ENCODE peak calls at places on chromosomes 6 and 20, in four cellular contexts. R is fibroblast of lung, S is renal cortical epithelial cell, Q is left ventricle myocardium inferior. K is an unnamed sample.

GRCh38 chr6:141415896-141416295 is 716.8 kb upstream of the GJE1 start:
- DNase-seq in R (no peak), S (no peak), Q (no peak), K (no peak)

GRCh38 chr20:63678071-63678470 is 18.4 kb upstream of the TNFRSF6B start:
- DNase-seq in R (no peak), S (no peak), Q (no peak), K (no peak)

GRCh38 chr6:128598561-128598960 is 78.2 kb upstream of the PTPRK start:
- DNase-seq in R (no peak), S (no peak), Q (no peak), K (no peak)

GRCh38 chr6:148303616-148304015 is 39.0 kb upstream of the SASH1 start:
- DNase-seq in R (no peak), S (no peak), Q (no peak), K (no peak)

GRCh38 chr20:38764563-38765355 is 16.5 kb downstream of the ACTR5 start:
- DNase-seq in R (peak), S (peak), Q (no peak), K (peak)

GRCh38 chr6:43037706-43038105 is 15.9 kb downstream of the CUL7 start:
- DNase-seq in R (no peak), S (no peak), Q (no peak), K (no peak)

GRCh38 chr6:26273673-26274595 is 91.1 kb upstream of the BTN3A2 start:
- DNase-seq in R (peak), S (no peak), Q (no peak), K (peak)

GRCh38 chr20:4813839-4814695 is 92.4 kb downstream of the PRND start:
- DNase-seq in R (no peak), S (no peak), Q (no peak), K (no peak)

GRCh38 chr20:58891686-58892125 is 39.2 kb downstream of the GNAS start:
- DNase-seq in R (peak), S (no peak), Q (peak), K (no peak)

GRCh38 chr6:38871745-38872568 is 156.8 kb downstream of the DNAH8 start:
- DNase-seq in R (peak), S (peak), Q (no peak), K (peak)

GRCh38 chr6:14270925-14271791 is 153.6 kb downstream of the CD83 start:
- DNase-seq in R (peak), S (peak), Q (no peak), K (peak)

GRCh38 chr6:99613705-99614429 is 7.2 kb downstream of the PRDM13 start:
- DNase-seq in R (no peak), S (no peak), Q (no peak), K (no peak)

GRCh38 chr20:37474386-37474785 is 46.7 kb upstream of the NNAT start:
- DNase-seq in R (no peak), S (no peak), Q (no peak), K (no peak)

GRCh38 chr20:12012241-12013222 is 94.8 kb downstream of the BTBD3 start:
- DNase-seq in R (peak), S (peak), Q (no peak), K (peak)

GRCh38 chr20:21514553-21515251 is 838 bp upstream of the NKX2-2 start:
- DNase-seq in R (no peak), S (no peak), Q (no peak), K (no peak)

GRCh38 chr6:90530882-90531281 is 56.0 kb downstream of the MAP3K7 start:
- DNase-seq in R (no peak), S (no peak), Q (no peak), K (no peak)

GRCh38 chr6:73710470-73710869 is 14.5 kb downstream of the CD109 start:
- DNase-seq in R (peak), S (peak), Q (no peak), K (peak)

GRCh38 chr6:104983296-104983695 is 26.4 kb downstream of the LIN28B start:
- DNase-seq in R (no peak), S (no peak), Q (no peak), K (no peak)

GRCh38 chr6:116277124-116277523 is 2.6 kb downstream of the TSPYL1 start:
- DNase-seq in R (no peak), S (no peak), Q (no peak), K (no peak)

GRCh38 chr6:89118931-89119330 is 1.1 kb upstream of the SRSF12 start:
- DNase-seq in R (no peak), S (peak), Q (no peak), K (no peak)